ENCODE peak calls at places on chromosome 21, in five cellular contexts. One of them, this sample, is unnamed.
A peak's percentile ranks its signal among the peaks of the same experiment; 100 is the strongest.

GRCh38 chr21:31310750-31311149 is 33.3 kb downstream of the TIAM1 start:
- DNase-seq in PC-9: peak; percentile 50
- DNase-seq in GM20000: no peak
- DNase-seq in astrocyte of the cerebellum: no peak
- DNase-seq in H9: no peak
- DNase-seq in this sample: no peak

GRCh38 chr21:43643193-43643592 is 16.1 kb downstream of the HSF2BP start:
- DNase-seq in astrocyte of the cerebellum: no peak
- DNase-seq in PC-9: no peak
- DNase-seq in H9: no peak
- DNase-seq in GM20000: no peak
- DNase-seq in this sample: no peak

GRCh38 chr21:37415938-37416337 is 49.4 kb downstream of the DYRK1A start:
- DNase-seq in PC-9: no peak
- DNase-seq in GM20000: no peak
- DNase-seq in H9: no peak
- DNase-seq in astrocyte of the cerebellum: no peak
- DNase-seq in this sample: no peak

GRCh38 chr21:36482181-36482580 is 2.3 kb upstream of the CLDN14 start:
- DNase-seq in PC-9: no peak
- DNase-seq in GM20000: no peak
- DNase-seq in astrocyte of the cerebellum: no peak
- DNase-seq in H9: no peak
- DNase-seq in this sample: no peak

GRCh38 chr21:27532081-27532480 is 565.2 kb upstream of the ADAMTS5 start:
- DNase-seq in GM20000: no peak
- DNase-seq in H9: no peak
- DNase-seq in PC-9: no peak
- DNase-seq in astrocyte of the cerebellum: no peak
- DNase-seq in this sample: no peak

GRCh38 chr21:36910581-36911307 is 55.7 kb downstream of the HLCS start:
- DNase-seq in GM20000: no peak
- DNase-seq in H9: no peak
- DNase-seq in PC-9: no peak
- DNase-seq in astrocyte of the cerebellum: peak; percentile 48
- DNase-seq in this sample: no peak

GRCh38 chr21:18164933-18165332 is 79.7 kb upstream of the CHODL start:
- DNase-seq in H9: no peak
- DNase-seq in PC-9: no peak
- DNase-seq in astrocyte of the cerebellum: no peak
- DNase-seq in GM20000: no peak
- DNase-seq in this sample: no peak

GRCh38 chr21:15276243-15276642 is 211.4 kb upstream of the NRIP1 start:
- DNase-seq in GM20000: no peak
- DNase-seq in astrocyte of the cerebellum: no peak
- DNase-seq in PC-9: no peak
- DNase-seq in H9: no peak
- DNase-seq in this sample: no peak

GRCh38 chr21:27382404-27382803 is 415.5 kb upstream of the ADAMTS5 start:
- DNase-seq in astrocyte of the cerebellum: no peak
- DNase-seq in H9: no peak
- DNase-seq in PC-9: no peak
- DNase-seq in GM20000: no peak
- DNase-seq in this sample: no peak

GRCh38 chr21:26438976-26439375 is 134.1 kb downstream of the CYYR1 start:
- DNase-seq in GM20000: no peak
- DNase-seq in astrocyte of the cerebellum: no peak
- DNase-seq in PC-9: no peak
- DNase-seq in H9: no peak
- DNase-seq in this sample: no peak

GRCh38 chr21:35853321-35853922 is 206.9 kb downstream of the SETD4 start:
- DNase-seq in PC-9: no peak
- DNase-seq in astrocyte of the cerebellum: no peak
- DNase-seq in GM20000: no peak
- DNase-seq in H9: no peak
- DNase-seq in this sample: no peak

GRCh38 chr21:33427051-33427450 is 23.8 kb downstream of the IFNGR2 start:
- DNase-seq in GM20000: no peak
- DNase-seq in astrocyte of the cerebellum: no peak
- DNase-seq in H9: no peak
- DNase-seq in PC-9: no peak
- DNase-seq in this sample: no peak

DNA sequence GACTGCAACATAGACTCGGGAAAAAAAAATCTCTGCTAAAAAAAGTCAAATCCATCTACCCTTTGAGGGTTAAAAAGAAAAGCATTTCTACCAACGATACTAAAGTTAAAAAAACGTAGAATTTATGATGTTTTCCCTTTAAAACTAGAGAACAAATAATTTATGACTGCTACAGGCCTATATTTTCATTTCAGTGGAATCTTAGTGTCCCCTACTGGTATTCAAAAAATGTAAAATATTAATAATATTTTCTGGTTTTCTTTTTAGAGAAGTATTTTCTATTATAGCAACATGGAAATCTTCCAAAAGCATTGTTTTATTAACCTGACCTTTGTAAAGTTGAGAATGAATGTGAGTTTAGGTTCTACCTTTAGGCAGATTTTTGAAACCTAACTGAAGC is 1582.2 kb downstream of the MRPL39 start:
- DNase-seq in H9: no peak
- DNase-seq in PC-9: no peak
- DNase-seq in astrocyte of the cerebellum: no peak
- DNase-seq in GM20000: no peak
- DNase-seq in this sample: no peak
- TF ChIP-seq CTCF in H9: no peak
- TF ChIP-seq CTCF in PC-9: no peak
- TF ChIP-seq CTCF in astrocyte of the cerebellum: no peak
- TF ChIP-seq CTCF in GM20000: no peak
- TF ChIP-seq CTCF in this sample: no peak

GRCh38 chr21:39012314-39013230 is 170.7 kb downstream of the PSMG1 start:
- DNase-seq in PC-9: no peak
- DNase-seq in H9: no peak
- DNase-seq in astrocyte of the cerebellum: no peak
- DNase-seq in GM20000: no peak
- DNase-seq in this sample: no peak
- TF ChIP-seq CTCF in PC-9: no peak
- TF ChIP-seq CTCF in H9: no peak
- TF ChIP-seq CTCF in astrocyte of the cerebellum: no peak
- TF ChIP-seq CTCF in GM20000: no peak
- TF ChIP-seq CTCF in this sample: no peak

GRCh38 chr21:21751286-21751685 is 753.1 kb downstream of the NCAM2 start:
- DNase-seq in astrocyte of the cerebellum: no peak
- DNase-seq in H9: no peak
- DNase-seq in GM20000: no peak
- DNase-seq in PC-9: no peak
- DNase-seq in this sample: no peak
- TF ChIP-seq CTCF in astrocyte of the cerebellum: no peak
- TF ChIP-seq CTCF in H9: no peak
- TF ChIP-seq CTCF in GM20000: no peak
- TF ChIP-seq CTCF in PC-9: no peak
- TF ChIP-seq CTCF in this sample: no peak

GRCh38 chr21:45286671-45287437 is 841 bp downstream of the POFUT2 start:
- DNase-seq in H9: peak; percentile 91
- DNase-seq in astrocyte of the cerebellum: no peak
- DNase-seq in PC-9: no peak
- DNase-seq in GM20000: no peak
- DNase-seq in this sample: no peak
- TF ChIP-seq CTCF in H9: no peak
- TF ChIP-seq CTCF in astrocyte of the cerebellum: no peak
- TF ChIP-seq CTCF in PC-9: no peak
- TF ChIP-seq CTCF in GM20000: no peak
- TF ChIP-seq CTCF in this sample: no peak

DNA sequence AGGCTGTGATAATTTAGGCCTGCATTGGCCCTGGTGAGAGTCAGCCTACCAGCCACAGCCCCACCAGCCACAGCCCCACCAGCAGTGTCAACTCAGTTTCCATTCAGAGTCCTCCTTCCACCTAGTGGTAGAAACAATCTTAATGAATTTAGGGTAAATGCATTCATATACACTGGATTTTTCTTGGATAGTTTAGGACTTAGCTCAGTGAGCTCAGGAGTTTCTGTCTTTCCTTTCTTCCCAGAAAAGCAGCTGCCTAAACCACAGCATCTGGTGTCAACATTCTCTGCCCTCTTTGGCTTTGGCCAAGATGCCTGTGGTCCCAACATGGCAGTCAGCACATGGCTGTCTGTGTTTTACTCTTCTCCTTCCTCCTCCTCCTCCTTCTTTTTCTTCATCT is 94.0 kb downstream of the CLIC6 start:
- DNase-seq in GM20000: no peak
- DNase-seq in PC-9: no peak
- DNase-seq in astrocyte of the cerebellum: peak; percentile 57
- DNase-seq in H9: no peak
- DNase-seq in this sample: no peak
- TF ChIP-seq CTCF in GM20000: no peak
- TF ChIP-seq CTCF in PC-9: no peak
- TF ChIP-seq CTCF in astrocyte of the cerebellum: peak; percentile 34
- TF ChIP-seq CTCF in H9: peak; percentile 19
- TF ChIP-seq CTCF in this sample: no peak

DNA sequence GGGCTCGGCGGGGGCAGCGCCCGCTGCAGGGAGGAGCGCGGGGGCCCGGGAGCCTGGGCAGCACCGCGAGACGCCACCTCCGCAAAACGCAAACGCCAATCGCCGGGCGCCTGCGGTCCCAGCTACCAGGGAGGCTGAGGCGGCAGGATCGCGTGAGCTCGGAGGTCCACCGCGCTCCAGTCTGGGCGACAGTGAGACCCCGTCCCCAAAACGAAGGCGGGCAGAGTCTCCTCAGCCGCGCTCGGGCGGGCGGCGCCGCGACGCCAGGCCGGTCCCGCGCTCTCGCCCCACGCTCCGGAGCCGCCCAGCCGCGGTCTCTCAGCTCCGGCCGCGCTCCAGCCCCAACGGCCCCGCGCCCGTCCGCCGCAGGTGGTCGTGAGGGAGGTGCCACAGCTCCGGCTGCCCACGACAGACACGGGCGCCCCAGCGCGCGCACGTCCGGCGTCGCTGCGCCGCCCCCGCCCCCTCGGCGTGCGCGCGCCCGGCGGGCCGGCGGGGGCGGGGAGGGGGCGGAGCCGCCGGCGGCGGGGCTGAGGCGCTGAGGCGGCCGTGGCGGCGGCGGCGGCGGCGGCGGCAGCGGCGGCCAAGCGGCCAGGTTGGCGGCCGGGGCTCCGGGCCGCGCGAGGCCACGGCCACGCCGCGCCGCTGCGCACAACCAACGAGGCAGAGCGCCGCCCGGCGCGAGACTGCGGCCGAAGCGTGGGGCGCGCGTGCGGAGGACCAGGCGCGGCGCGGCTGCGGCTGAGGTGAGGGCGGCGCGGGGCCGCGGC is at the start of gene ADARB1:
- DNase-seq in H9: peak; percentile 76
- DNase-seq in astrocyte of the cerebellum: no peak
- DNase-seq in PC-9: peak; percentile 71
- DNase-seq in GM20000: peak; percentile 98
- DNase-seq in this sample: no peak
- TF ChIP-seq CTCF in H9: no peak
- TF ChIP-seq CTCF in astrocyte of the cerebellum: no peak
- TF ChIP-seq CTCF in PC-9: no peak
- TF ChIP-seq CTCF in GM20000: no peak
- TF ChIP-seq CTCF in this sample: no peak

DNA sequence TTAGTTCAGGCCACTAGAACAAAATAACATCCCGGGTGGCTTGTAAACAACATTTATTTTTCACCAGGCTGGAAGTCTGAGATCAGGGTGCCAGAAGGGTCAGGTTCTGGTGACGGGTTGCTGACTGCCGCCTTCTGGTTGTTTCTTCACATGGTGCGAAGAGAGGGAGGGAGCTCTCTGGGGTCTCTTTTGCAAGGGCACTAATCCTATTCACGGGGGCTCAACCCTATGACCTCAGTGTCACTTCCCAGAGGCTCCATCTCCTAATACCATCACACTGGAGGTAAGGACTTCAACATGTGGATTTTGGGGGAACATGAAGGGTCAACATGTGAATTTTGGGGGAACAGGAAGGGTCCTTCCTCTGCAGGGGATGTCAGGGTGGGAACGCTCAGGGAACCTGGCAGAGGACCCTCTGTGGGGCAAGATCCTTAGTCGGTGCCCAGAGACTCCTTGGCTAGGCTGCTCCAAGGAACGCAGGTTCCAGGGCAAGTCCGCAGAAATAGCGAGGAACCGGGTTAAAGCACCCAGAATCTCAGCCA is 8.7 kb upstream of the C2CD2 start:
- DNase-seq in PC-9: no peak
- DNase-seq in GM20000: no peak
- DNase-seq in astrocyte of the cerebellum: no peak
- DNase-seq in H9: no peak
- DNase-seq in this sample: no peak
- TF ChIP-seq CTCF in PC-9: no peak
- TF ChIP-seq CTCF in GM20000: no peak
- TF ChIP-seq CTCF in astrocyte of the cerebellum: no peak
- TF ChIP-seq CTCF in H9: no peak
- TF ChIP-seq CTCF in this sample: no peak

GRCh38 chr21:39084073-39084472 is 99.2 kb downstream of the PSMG1 start:
- DNase-seq in astrocyte of the cerebellum: no peak
- DNase-seq in PC-9: no peak
- DNase-seq in GM20000: no peak
- DNase-seq in H9: no peak
- DNase-seq in this sample: no peak

GRCh38 chr21:39083377-39084008 is 99.8 kb downstream of the PSMG1 start:
- DNase-seq in PC-9: no peak
- DNase-seq in H9: no peak
- DNase-seq in astrocyte of the cerebellum: no peak
- DNase-seq in GM20000: no peak
- DNase-seq in this sample: peak; percentile 54

GRCh38 chr21:39084979-39085729 is 98.1 kb downstream of the PSMG1 start:
- DNase-seq in H9: no peak
- DNase-seq in PC-9: peak; percentile 66
- DNase-seq in astrocyte of the cerebellum: no peak
- DNase-seq in GM20000: no peak
- DNase-seq in this sample: no peak

GRCh38 chr21:39080366-39080765 is 102.9 kb downstream of the PSMG1 start:
- DNase-seq in PC-9: no peak
- DNase-seq in GM20000: no peak
- DNase-seq in astrocyte of the cerebellum: no peak
- DNase-seq in H9: no peak
- DNase-seq in this sample: no peak

GRCh38 chr21:39082656-39083376 is 100.4 kb downstream of the PSMG1 start:
- DNase-seq in GM20000: no peak
- DNase-seq in H9: peak; percentile 74
- DNase-seq in astrocyte of the cerebellum: no peak
- DNase-seq in PC-9: no peak
- DNase-seq in this sample: no peak
- TF ChIP-seq CTCF in GM20000: no peak
- TF ChIP-seq CTCF in H9: peak; percentile 37
- TF ChIP-seq CTCF in astrocyte of the cerebellum: no peak
- TF ChIP-seq CTCF in PC-9: no peak
- TF ChIP-seq CTCF in this sample: no peak

GRCh38 chr21:30206551-30207251 is 9.2 kb downstream of the CLDN8 start:
- DNase-seq in PC-9: peak; percentile 55
- DNase-seq in astrocyte of the cerebellum: no peak
- DNase-seq in GM20000: no peak
- DNase-seq in H9: no peak
- DNase-seq in this sample: no peak

GRCh38 chr21:30207252-30207579 is 8.7 kb downstream of the CLDN8 start:
- DNase-seq in astrocyte of the cerebellum: no peak
- DNase-seq in PC-9: peak; percentile 35
- DNase-seq in H9: no peak
- DNase-seq in GM20000: no peak
- DNase-seq in this sample: no peak

DNA sequence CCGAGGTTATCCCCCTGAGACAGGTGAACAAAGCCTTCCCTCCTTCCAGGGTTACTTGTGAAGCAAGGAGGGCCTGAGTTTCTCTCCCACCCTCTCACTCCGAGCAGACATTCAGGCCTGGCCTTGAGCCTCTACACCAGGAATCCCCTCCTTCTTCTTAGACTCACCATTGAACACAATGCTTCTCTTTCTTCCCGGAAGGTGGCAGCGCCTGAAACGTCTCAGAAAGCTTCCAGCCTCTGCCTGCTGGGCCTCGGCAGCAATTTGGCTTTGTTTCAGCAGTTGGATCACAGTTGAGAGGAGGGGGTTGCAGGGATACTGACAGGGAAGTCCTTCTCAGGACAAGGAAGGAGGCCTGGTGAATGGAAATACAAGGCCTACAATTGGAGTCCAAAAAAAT is 6.3 kb downstream of the CLDN8 start:
- DNase-seq in astrocyte of the cerebellum: no peak
- DNase-seq in PC-9: no peak
- DNase-seq in H9: peak; percentile 38
- DNase-seq in GM20000: no peak
- DNase-seq in this sample: no peak
- TF ChIP-seq CTCF in astrocyte of the cerebellum: no peak
- TF ChIP-seq CTCF in PC-9: no peak
- TF ChIP-seq CTCF in H9: no peak
- TF ChIP-seq CTCF in GM20000: no peak
- TF ChIP-seq CTCF in this sample: no peak

This sample was measured in omental fat pad.